ENCODE peak calls at places on chromosome 2, in eight cellular contexts. Z is astrocyte; Y is AML-193; X is T follicular helper cell; H is stimulated activated CD8-positive, alpha-beta memory T cell treated with anti-CD3 and anti-CD28 coated beads, Interleukin-15, amount 100 ng/mL, for 1 hour; L is GM10248; G is endothelial cell; J is CD4-positive, alpha-beta T cell. B is an unnamed sample.

GRCh38 chr2:36270758-36271157 is 84.8 kb upstream of the CRIM1 start:
- DNase-seq in X (no peak), Y (no peak), L (no peak), Z (no peak), H (no peak), J (no peak), G (no peak), B (peak)

GRCh38 chr2:17300141-17300540 is 218.1 kb downstream of the RAD51AP2 start:
- DNase-seq in H (no peak), Y (no peak), X (no peak), G (no peak), J (no peak), L (no peak), Z (peak), B (no peak)

GRCh38 chr2:203002054-203002821 is 12.4 kb upstream of the NBEAL1 start:
- DNase-seq in Y (no peak), H (no peak), Z (no peak), X (no peak), G (no peak), J (no peak), L (no peak), B (no peak)

GRCh38 chr2:28583899-28584553 is 88.2 kb downstream of the PLB1 start:
- DNase-seq in Z (peak), L (no peak), H (no peak), G (no peak), J (peak), X (no peak), Y (peak), B (no peak)

GRCh38 chr2:1162768-1163584 is 212.3 kb downstream of the SNTG2 start:
- DNase-seq in X (peak), H (no peak), J (peak), L (no peak), Z (no peak), G (peak), Y (no peak), B (no peak)

GRCh38 chr2:20415511-20415918 is 31.4 kb upstream of the RHOB start:
- DNase-seq in J (no peak), G (no peak), Y (no peak), Z (no peak), H (no peak), L (no peak), X (no peak), B (no peak)

GRCh38 chr2:144032566-144032965 is 487.4 kb downstream of the ZEB2 start:
- DNase-seq in Z (peak), Y (peak), G (no peak), J (no peak), H (no peak), L (no peak), X (no peak), B (no peak)

GRCh38 chr2:191218292-191218898 is 26.8 kb upstream of the MYO1B start:
- DNase-seq in J (no peak), X (no peak), Z (peak), Y (peak), G (peak), H (peak), L (no peak), B (peak)

GRCh38 chr2:55518846-55519167 is 711 bp upstream of the CFAP36 start:
- DNase-seq in L (peak), J (no peak), Z (no peak), G (no peak), H (no peak), X (no peak), Y (no peak), B (peak)

GRCh38 chr2:100321881-100322820 is at the start of gene LONRF2:
- DNase-seq in G (peak), J (no peak), L (peak), H (no peak), Y (no peak), Z (peak), X (no peak), B (peak)

GRCh38 chr2:112275887-112276773 is 733 bp downstream of the ZC3H6 start:
- DNase-seq in X (peak), J (peak), Y (peak), H (peak), G (peak), Z (peak), L (peak), B (peak)

GRCh38 chr2:97745474-97746172 is 32.2 kb downstream of the ZAP70 start:
- DNase-seq in H (no peak), L (peak), Z (no peak), Y (no peak), G (no peak), X (no peak), J (peak), B (no peak)

GRCh38 chr2:162002623-162003200 is 71.3 kb downstream of the DPP4 start:
- DNase-seq in Z (no peak), L (no peak), X (no peak), Y (no peak), H (no peak), G (no peak), J (no peak), B (peak)

B was measured in iPS-NIHi11.